ENCODE peak calls at places on chromosomes 4 and X, in ten cellular contexts. One of them, this sample, is unnamed.

GRCh38 chr4:148200960-148201359 is 241.3 kb downstream of the NR3C2 start:
- DNase-seq in fibroblast of pulmonary artery: no peak
- DNase-seq in AG20443: no peak
- DNase-seq in CD4-positive, CD25-positive, alpha-beta regulatory T cell: no peak
- DNase-seq in foreskin fibroblast: peak
- DNase-seq in activated naive CD4-positive, alpha-beta T cell treated with anti-CD3 and anti-CD28 coated beads for 36 hours: no peak
- DNase-seq in osteocyte: no peak
- DNase-seq in stimulated activated CD4-positive, alpha-beta T cell treated with anti-CD3 and anti-CD28 coated beads, Interleukin-2, amount 100 ng/mL, for 4 hours: no peak
- DNase-seq in putamen: no peak
- DNase-seq in activated T-helper 1 cell treated with anti-CD3 and anti-CD28 coated beads, Interleukin-2, amount 50 U/mL, for 16 hours: no peak
- DNase-seq in this sample: no peak

GRCh38 chrX:154840856-154841255 is 6.4 kb upstream of the SMIM9 start:
- DNase-seq in fibroblast of pulmonary artery: peak
- DNase-seq in AG20443: peak
- DNase-seq in CD4-positive, CD25-positive, alpha-beta regulatory T cell: no peak
- DNase-seq in foreskin fibroblast: peak
- DNase-seq in activated naive CD4-positive, alpha-beta T cell treated with anti-CD3 and anti-CD28 coated beads for 36 hours: peak
- DNase-seq in osteocyte: no peak
- DNase-seq in stimulated activated CD4-positive, alpha-beta T cell treated with anti-CD3 and anti-CD28 coated beads, Interleukin-2, amount 100 ng/mL, for 4 hours: no peak
- DNase-seq in putamen: peak
- DNase-seq in activated T-helper 1 cell treated with anti-CD3 and anti-CD28 coated beads, Interleukin-2, amount 50 U/mL, for 16 hours: no peak
- DNase-seq in this sample: peak

GRCh38 chrX:102651968-102652744 is 873 bp downstream of the GPRASP1 start:
- DNase-seq in fibroblast of pulmonary artery: peak
- DNase-seq in AG20443: peak
- DNase-seq in CD4-positive, CD25-positive, alpha-beta regulatory T cell: peak
- DNase-seq in foreskin fibroblast: peak
- DNase-seq in activated naive CD4-positive, alpha-beta T cell treated with anti-CD3 and anti-CD28 coated beads for 36 hours: peak
- DNase-seq in osteocyte: no peak
- DNase-seq in stimulated activated CD4-positive, alpha-beta T cell treated with anti-CD3 and anti-CD28 coated beads, Interleukin-2, amount 100 ng/mL, for 4 hours: peak
- DNase-seq in putamen: peak
- DNase-seq in activated T-helper 1 cell treated with anti-CD3 and anti-CD28 coated beads, Interleukin-2, amount 50 U/mL, for 16 hours: peak
- DNase-seq in this sample: no peak

GRCh38 chr4:96894621-96895020 is 1054.7 kb downstream of the PDHA2 start:
- DNase-seq in fibroblast of pulmonary artery: no peak
- DNase-seq in AG20443: no peak
- DNase-seq in CD4-positive, CD25-positive, alpha-beta regulatory T cell: no peak
- DNase-seq in foreskin fibroblast: no peak
- DNase-seq in activated naive CD4-positive, alpha-beta T cell treated with anti-CD3 and anti-CD28 coated beads for 36 hours: no peak
- DNase-seq in osteocyte: no peak
- DNase-seq in stimulated activated CD4-positive, alpha-beta T cell treated with anti-CD3 and anti-CD28 coated beads, Interleukin-2, amount 100 ng/mL, for 4 hours: no peak
- DNase-seq in putamen: no peak
- DNase-seq in activated T-helper 1 cell treated with anti-CD3 and anti-CD28 coated beads, Interleukin-2, amount 50 U/mL, for 16 hours: no peak
- DNase-seq in this sample: no peak

GRCh38 chr4:183362916-183363542 is 40.8 kb upstream of the CLDN24 start:
- DNase-seq in fibroblast of pulmonary artery: peak
- DNase-seq in AG20443: peak
- DNase-seq in CD4-positive, CD25-positive, alpha-beta regulatory T cell: no peak
- DNase-seq in foreskin fibroblast: peak
- DNase-seq in activated naive CD4-positive, alpha-beta T cell treated with anti-CD3 and anti-CD28 coated beads for 36 hours: no peak
- DNase-seq in osteocyte: no peak
- DNase-seq in stimulated activated CD4-positive, alpha-beta T cell treated with anti-CD3 and anti-CD28 coated beads, Interleukin-2, amount 100 ng/mL, for 4 hours: no peak
- DNase-seq in putamen: no peak
- DNase-seq in activated T-helper 1 cell treated with anti-CD3 and anti-CD28 coated beads, Interleukin-2, amount 50 U/mL, for 16 hours: no peak
- DNase-seq in this sample: peak

GRCh38 chrX:124804962-124805361 is 458.6 kb downstream of the SH2D1A start:
- DNase-seq in fibroblast of pulmonary artery: no peak
- DNase-seq in AG20443: no peak
- DNase-seq in CD4-positive, CD25-positive, alpha-beta regulatory T cell: no peak
- DNase-seq in foreskin fibroblast: no peak
- DNase-seq in activated naive CD4-positive, alpha-beta T cell treated with anti-CD3 and anti-CD28 coated beads for 36 hours: no peak
- DNase-seq in osteocyte: no peak
- DNase-seq in stimulated activated CD4-positive, alpha-beta T cell treated with anti-CD3 and anti-CD28 coated beads, Interleukin-2, amount 100 ng/mL, for 4 hours: no peak
- DNase-seq in putamen: no peak
- DNase-seq in activated T-helper 1 cell treated with anti-CD3 and anti-CD28 coated beads, Interleukin-2, amount 50 U/mL, for 16 hours: no peak
- DNase-seq in this sample: no peak

GRCh38 chr4:32140636-32141035 is 1420.5 kb downstream of the PCDH7 start:
- DNase-seq in fibroblast of pulmonary artery: peak
- DNase-seq in AG20443: peak
- DNase-seq in CD4-positive, CD25-positive, alpha-beta regulatory T cell: no peak
- DNase-seq in foreskin fibroblast: peak
- DNase-seq in activated naive CD4-positive, alpha-beta T cell treated with anti-CD3 and anti-CD28 coated beads for 36 hours: no peak
- DNase-seq in osteocyte: no peak
- DNase-seq in stimulated activated CD4-positive, alpha-beta T cell treated with anti-CD3 and anti-CD28 coated beads, Interleukin-2, amount 100 ng/mL, for 4 hours: no peak
- DNase-seq in putamen: no peak
- DNase-seq in activated T-helper 1 cell treated with anti-CD3 and anti-CD28 coated beads, Interleukin-2, amount 50 U/mL, for 16 hours: no peak
- DNase-seq in this sample: peak

GRCh38 chr4:169665039-169665732 is 44.8 kb downstream of the CLCN3 start:
- DNase-seq in fibroblast of pulmonary artery: no peak
- DNase-seq in AG20443: no peak
- DNase-seq in CD4-positive, CD25-positive, alpha-beta regulatory T cell: no peak
- DNase-seq in foreskin fibroblast: no peak
- DNase-seq in activated naive CD4-positive, alpha-beta T cell treated with anti-CD3 and anti-CD28 coated beads for 36 hours: no peak
- DNase-seq in osteocyte: no peak
- DNase-seq in stimulated activated CD4-positive, alpha-beta T cell treated with anti-CD3 and anti-CD28 coated beads, Interleukin-2, amount 100 ng/mL, for 4 hours: no peak
- DNase-seq in putamen: no peak
- DNase-seq in activated T-helper 1 cell treated with anti-CD3 and anti-CD28 coated beads, Interleukin-2, amount 50 U/mL, for 16 hours: no peak
- DNase-seq in this sample: no peak

GRCh38 chr4:113821851-113822250 is 60.3 kb upstream of the CAMK2D start:
- DNase-seq in fibroblast of pulmonary artery: no peak
- DNase-seq in AG20443: peak
- DNase-seq in CD4-positive, CD25-positive, alpha-beta regulatory T cell: no peak
- DNase-seq in foreskin fibroblast: no peak
- DNase-seq in activated naive CD4-positive, alpha-beta T cell treated with anti-CD3 and anti-CD28 coated beads for 36 hours: no peak
- DNase-seq in osteocyte: no peak
- DNase-seq in stimulated activated CD4-positive, alpha-beta T cell treated with anti-CD3 and anti-CD28 coated beads, Interleukin-2, amount 100 ng/mL, for 4 hours: no peak
- DNase-seq in putamen: no peak
- DNase-seq in activated T-helper 1 cell treated with anti-CD3 and anti-CD28 coated beads, Interleukin-2, amount 50 U/mL, for 16 hours: no peak
- DNase-seq in this sample: peak

GRCh38 chrX:122914256-122914655 is 269.8 kb upstream of the GRIA3 start:
- DNase-seq in fibroblast of pulmonary artery: no peak
- DNase-seq in AG20443: no peak
- DNase-seq in CD4-positive, CD25-positive, alpha-beta regulatory T cell: no peak
- DNase-seq in foreskin fibroblast: no peak
- DNase-seq in activated naive CD4-positive, alpha-beta T cell treated with anti-CD3 and anti-CD28 coated beads for 36 hours: no peak
- DNase-seq in osteocyte: no peak
- DNase-seq in stimulated activated CD4-positive, alpha-beta T cell treated with anti-CD3 and anti-CD28 coated beads, Interleukin-2, amount 100 ng/mL, for 4 hours: no peak
- DNase-seq in putamen: no peak
- DNase-seq in activated T-helper 1 cell treated with anti-CD3 and anti-CD28 coated beads, Interleukin-2, amount 50 U/mL, for 16 hours: no peak
- DNase-seq in this sample: no peak

GRCh38 chr4:157072002-157072401 is 3.9 kb upstream of the GLRB start:
- DNase-seq in fibroblast of pulmonary artery: peak
- DNase-seq in AG20443: peak
- DNase-seq in CD4-positive, CD25-positive, alpha-beta regulatory T cell: no peak
- DNase-seq in foreskin fibroblast: peak
- DNase-seq in activated naive CD4-positive, alpha-beta T cell treated with anti-CD3 and anti-CD28 coated beads for 36 hours: no peak
- DNase-seq in osteocyte: no peak
- DNase-seq in stimulated activated CD4-positive, alpha-beta T cell treated with anti-CD3 and anti-CD28 coated beads, Interleukin-2, amount 100 ng/mL, for 4 hours: no peak
- DNase-seq in putamen: no peak
- DNase-seq in activated T-helper 1 cell treated with anti-CD3 and anti-CD28 coated beads, Interleukin-2, amount 50 U/mL, for 16 hours: no peak
- DNase-seq in this sample: peak

GRCh38 chr4:7756071-7756470 is 183.6 kb downstream of the AFAP1 start:
- DNase-seq in fibroblast of pulmonary artery: no peak
- DNase-seq in AG20443: no peak
- DNase-seq in CD4-positive, CD25-positive, alpha-beta regulatory T cell: no peak
- DNase-seq in foreskin fibroblast: no peak
- DNase-seq in activated naive CD4-positive, alpha-beta T cell treated with anti-CD3 and anti-CD28 coated beads for 36 hours: no peak
- DNase-seq in osteocyte: no peak
- DNase-seq in stimulated activated CD4-positive, alpha-beta T cell treated with anti-CD3 and anti-CD28 coated beads, Interleukin-2, amount 100 ng/mL, for 4 hours: no peak
- DNase-seq in putamen: no peak
- DNase-seq in activated T-helper 1 cell treated with anti-CD3 and anti-CD28 coated beads, Interleukin-2, amount 50 U/mL, for 16 hours: no peak
- DNase-seq in this sample: no peak

GRCh38 chrX:2690856-2691542 is at the start of gene CD99:
- DNase-seq in fibroblast of pulmonary artery: peak
- DNase-seq in AG20443: peak
- DNase-seq in CD4-positive, CD25-positive, alpha-beta regulatory T cell: peak
- DNase-seq in foreskin fibroblast: peak
- DNase-seq in activated naive CD4-positive, alpha-beta T cell treated with anti-CD3 and anti-CD28 coated beads for 36 hours: peak
- DNase-seq in osteocyte: peak
- DNase-seq in stimulated activated CD4-positive, alpha-beta T cell treated with anti-CD3 and anti-CD28 coated beads, Interleukin-2, amount 100 ng/mL, for 4 hours: peak
- DNase-seq in putamen: peak
- DNase-seq in activated T-helper 1 cell treated with anti-CD3 and anti-CD28 coated beads, Interleukin-2, amount 50 U/mL, for 16 hours: peak
- DNase-seq in this sample: peak

GRCh38 chrX:44872319-44872816 is 620 bp upstream of the KDM6A start:
- DNase-seq in fibroblast of pulmonary artery: peak
- DNase-seq in AG20443: peak
- DNase-seq in CD4-positive, CD25-positive, alpha-beta regulatory T cell: peak
- DNase-seq in foreskin fibroblast: peak
- DNase-seq in activated naive CD4-positive, alpha-beta T cell treated with anti-CD3 and anti-CD28 coated beads for 36 hours: peak
- DNase-seq in osteocyte: no peak
- DNase-seq in stimulated activated CD4-positive, alpha-beta T cell treated with anti-CD3 and anti-CD28 coated beads, Interleukin-2, amount 100 ng/mL, for 4 hours: peak
- DNase-seq in putamen: peak
- DNase-seq in activated T-helper 1 cell treated with anti-CD3 and anti-CD28 coated beads, Interleukin-2, amount 50 U/mL, for 16 hours: peak
- DNase-seq in this sample: no peak